ENCODE peak calls at places on chromosomes 1 and 21, in seven cellular contexts. W is uterus, U is cardiac fibroblast, P is K562, H is GM12864, O is endothelial cell of umbilical vein, Y is cardiac muscle cell. D is an unnamed sample.

GRCh38 chr1:2412773-2413494 is 570 bp upstream of the PEX10 start:
- DNase-seq in U (no peak), H (no peak), Y (peak), P (peak), O (no peak), W (peak), D (peak)

GRCh38 chr1:9181176-9181906 is 52.4 kb upstream of the GPR157 start:
- DNase-seq in U (peak), Y (peak), O (peak), W (peak), P (peak), H (no peak), D (peak)

GRCh38 chr1:56975446-56975845 is 9.6 kb upstream of the C8B start:
- DNase-seq in U (no peak), P (no peak), H (no peak), Y (no peak), O (no peak), W (no peak), D (no peak)

GRCh38 chr1:77347646-77348045 is 65.8 kb downstream of the AK5 start:
- DNase-seq in Y (peak), W (no peak), H (no peak), P (peak), U (peak), O (peak), D (peak)

GRCh38 chr1:108810176-108810575 is 46.7 kb downstream of the AKNAD1 start:
- DNase-seq in U (no peak), W (no peak), O (no peak), P (no peak), H (no peak), Y (no peak), D (no peak)

GRCh38 chr1:4650486-4650885 is 3.9 kb upstream of the AJAP1 start:
- DNase-seq in Y (no peak), O (no peak), W (no peak), P (no peak), H (no peak), U (peak), D (no peak)

GRCh38 chr1:55504306-55504706 is 289.1 kb upstream of the USP24 start:
- DNase-seq in H (no peak), P (no peak), Y (no peak), U (peak), O (no peak), W (no peak), D (no peak)

GRCh38 chr1:31159869-31160611 is 79.6 kb downstream of the NKAIN1 start:
- DNase-seq in U (no peak), O (no peak), Y (no peak), H (no peak), P (peak), W (no peak), D (no peak)

GRCh38 chr1:41023279-41023990 is 1.9 kb upstream of the SLFNL1 start:
- DNase-seq in O (no peak), Y (peak), U (peak), P (peak), H (no peak), W (no peak), D (peak)

DNA sequence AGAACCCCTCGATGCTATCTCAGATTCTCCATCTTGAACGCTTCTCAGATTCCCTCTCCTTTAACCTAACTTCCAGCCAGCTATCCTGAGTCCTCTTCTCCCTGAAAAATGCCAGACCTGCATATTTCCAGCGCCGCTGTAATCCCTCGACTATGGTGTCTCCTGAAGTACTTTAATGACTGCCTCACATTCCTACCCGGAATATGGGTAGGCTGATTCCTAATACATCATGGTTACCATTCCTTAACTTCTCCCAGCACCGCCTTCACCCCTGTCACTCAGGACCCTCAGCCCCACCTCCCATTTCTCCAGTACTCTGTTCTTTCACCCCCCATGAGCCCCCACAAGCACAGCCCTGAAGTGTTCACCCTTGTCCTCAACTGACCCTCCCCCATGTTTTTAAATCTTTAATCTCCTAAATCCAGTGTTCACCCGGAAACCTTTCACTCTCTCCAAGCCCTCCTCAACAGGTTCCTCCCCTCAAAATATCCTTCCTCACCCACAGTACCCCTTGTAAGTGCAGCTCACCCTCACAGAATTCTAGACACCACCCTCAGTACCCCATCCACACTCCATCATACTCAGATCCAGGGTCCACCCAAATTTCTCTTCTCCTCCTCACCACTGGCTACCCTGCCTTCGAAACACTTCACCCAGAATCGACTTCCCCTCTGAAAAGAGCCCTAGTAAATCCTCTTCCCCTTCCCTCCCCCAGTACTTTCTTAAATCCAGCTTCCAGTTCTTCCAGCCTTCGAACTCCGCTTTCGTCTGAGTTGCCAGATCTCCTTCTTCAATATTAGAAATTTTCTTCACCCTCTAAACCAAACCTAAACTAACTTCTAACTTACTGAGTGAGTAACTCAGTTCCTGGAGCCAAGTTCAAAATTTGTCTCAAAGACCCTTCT is 929 bp downstream of the CPT2 start:
- DNase-seq in W (no peak), P (peak), O (peak), H (no peak), U (peak), Y (peak), D (peak)
- H3K4me3 ChIP-seq in W (peak), P (peak), O (peak), H (peak), U (peak), Y (peak), D (peak)

GRCh38 chr21:34801519-34802132 is 132.8 kb downstream of the CLIC6 start:
- DNase-seq in P (peak), U (peak), H (no peak), W (no peak), Y (peak), O (peak), D (no peak)
- TF ChIP-seq CTCF in P (peak), U (peak), H (peak), W (no peak), Y (peak), O (peak), D (peak)

GRCh38 chr1:155978325-155978972 is at the start of gene ARHGEF2:
- DNase-seq in H (peak), Y (peak), O (peak), W (peak), P (peak), U (peak), D (peak)

GRCh38 chr1:155976913-155977606 is 1.3 kb downstream of the ARHGEF2 start:
- DNase-seq in W (no peak), U (no peak), H (no peak), Y (no peak), P (no peak), O (no peak), D (no peak)

GRCh38 chr1:155977607-155978324 is 581 bp downstream of the ARHGEF2 start:
- DNase-seq in O (no peak), Y (no peak), W (peak), H (no peak), P (peak), U (no peak), D (no peak)

GRCh38 chr1:155979525-155980343 is 1.4 kb upstream of the ARHGEF2 start:
- DNase-seq in P (peak), H (no peak), Y (no peak), W (peak), O (no peak), U (no peak), D (no peak)

DNA sequence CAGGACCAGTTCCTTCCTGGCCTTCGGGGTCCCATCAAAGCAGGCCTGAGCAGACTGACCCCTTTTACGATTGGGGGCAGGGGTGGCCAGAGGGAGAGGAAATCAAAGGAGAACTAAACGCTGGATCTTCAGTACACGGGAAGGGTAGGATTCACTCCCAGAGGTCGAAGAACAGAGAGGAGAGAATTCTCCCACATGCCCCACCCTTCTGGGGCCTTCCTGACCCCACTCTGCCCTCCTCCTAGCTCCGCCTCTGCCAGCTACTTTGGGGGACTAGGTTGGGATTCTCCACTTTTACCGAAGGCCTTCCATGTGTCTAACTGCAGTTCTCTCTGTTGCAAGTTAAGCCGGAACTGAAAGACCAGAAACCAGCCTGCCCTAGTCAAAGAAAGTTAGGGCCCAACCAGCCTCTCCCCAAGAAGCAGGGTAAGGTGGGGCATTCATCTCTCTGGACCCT is 654 bp upstream of the ARHGEF2 start:
- DNase-seq in O (no peak), U (peak), P (peak), Y (no peak), W (peak), H (no peak), D (no peak)
- H3K4me3 ChIP-seq in O (peak), U (peak), P (peak), Y (peak), W (peak), H (peak), D (peak)

GRCh38 chr1:225572422-225572821 is 80.5 kb downstream of the ENAH start:
- DNase-seq in H (no peak), O (no peak), W (no peak), P (no peak), U (peak), Y (peak), D (peak)

GRCh38 chr1:225565845-225566244 is 87.1 kb downstream of the ENAH start:
- DNase-seq in Y (peak), H (no peak), U (peak), W (no peak), P (no peak), O (no peak), D (no peak)

GRCh38 chr1:225573216-225573615 is 79.7 kb downstream of the ENAH start:
- DNase-seq in Y (no peak), H (no peak), O (no peak), P (no peak), U (no peak), W (no peak), D (no peak)

DNA sequence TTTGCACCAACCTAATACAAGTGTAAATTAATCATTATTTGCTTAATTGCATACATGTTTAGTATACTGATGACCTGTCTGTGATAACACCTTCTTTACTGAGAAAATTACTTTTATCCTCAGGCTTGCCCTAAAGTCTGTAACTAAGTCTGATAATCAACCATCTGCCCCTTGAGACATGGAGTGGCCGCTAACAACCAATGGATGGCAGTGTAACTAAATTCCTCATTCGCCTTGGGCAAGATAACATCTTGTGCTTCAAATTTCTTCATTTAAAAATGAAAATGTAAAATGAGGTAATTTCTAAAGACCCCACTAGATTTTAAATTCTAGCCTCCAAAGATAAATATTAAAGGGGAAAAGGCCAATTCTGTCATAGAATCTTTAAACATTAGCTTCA is 85.1 kb downstream of the ENAH start:
- DNase-seq in W (no peak), P (no peak), Y (peak), H (no peak), O (peak), U (no peak), D (no peak)
- TF ChIP-seq CTCF in W (no peak), P (peak), Y (peak), H (no peak), O (no peak), U (no peak), D (no peak)

DNA sequence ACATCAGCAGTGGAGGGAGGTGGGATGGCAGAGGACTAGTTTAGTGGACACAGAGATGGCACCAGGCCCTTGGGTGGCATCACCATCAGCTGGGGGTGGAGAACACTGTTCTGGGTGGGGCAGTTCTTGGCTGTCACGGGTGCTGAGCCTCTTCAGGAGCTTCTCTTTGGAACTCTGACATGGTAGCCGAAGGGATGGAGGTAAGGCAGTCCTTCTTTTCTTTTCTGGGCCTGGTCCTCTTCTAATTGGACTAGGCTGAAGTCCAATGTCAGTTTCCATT is 8.3 kb upstream of the MEF2D start:
- DNase-seq in P (no peak), H (no peak), Y (no peak), W (no peak), U (no peak), O (no peak), D (no peak)
- H3K4me3 ChIP-seq in P (no peak), H (no peak), Y (no peak), W (no peak), U (no peak), O (no peak), D (no peak)

GRCh38 chr1:15704526-15705183 is 20.5 kb downstream of the PLEKHM2 start:
- DNase-seq in O (no peak), P (no peak), H (no peak), U (no peak), W (no peak), Y (no peak), D (no peak)

GRCh38 chr1:15705184-15705566 is 21.1 kb downstream of the PLEKHM2 start:
- DNase-seq in H (no peak), W (no peak), Y (no peak), U (no peak), O (no peak), P (no peak), D (no peak)

GRCh38 chr1:15701784-15702183 is 17.7 kb downstream of the PLEKHM2 start:
- DNase-seq in H (no peak), W (no peak), O (no peak), U (no peak), Y (no peak), P (no peak), D (no peak)

GRCh38 chr1:15703562-15703961 is 19.4 kb downstream of the PLEKHM2 start:
- DNase-seq in W (peak), P (no peak), Y (peak), H (no peak), U (peak), O (peak), D (peak)

DNA sequence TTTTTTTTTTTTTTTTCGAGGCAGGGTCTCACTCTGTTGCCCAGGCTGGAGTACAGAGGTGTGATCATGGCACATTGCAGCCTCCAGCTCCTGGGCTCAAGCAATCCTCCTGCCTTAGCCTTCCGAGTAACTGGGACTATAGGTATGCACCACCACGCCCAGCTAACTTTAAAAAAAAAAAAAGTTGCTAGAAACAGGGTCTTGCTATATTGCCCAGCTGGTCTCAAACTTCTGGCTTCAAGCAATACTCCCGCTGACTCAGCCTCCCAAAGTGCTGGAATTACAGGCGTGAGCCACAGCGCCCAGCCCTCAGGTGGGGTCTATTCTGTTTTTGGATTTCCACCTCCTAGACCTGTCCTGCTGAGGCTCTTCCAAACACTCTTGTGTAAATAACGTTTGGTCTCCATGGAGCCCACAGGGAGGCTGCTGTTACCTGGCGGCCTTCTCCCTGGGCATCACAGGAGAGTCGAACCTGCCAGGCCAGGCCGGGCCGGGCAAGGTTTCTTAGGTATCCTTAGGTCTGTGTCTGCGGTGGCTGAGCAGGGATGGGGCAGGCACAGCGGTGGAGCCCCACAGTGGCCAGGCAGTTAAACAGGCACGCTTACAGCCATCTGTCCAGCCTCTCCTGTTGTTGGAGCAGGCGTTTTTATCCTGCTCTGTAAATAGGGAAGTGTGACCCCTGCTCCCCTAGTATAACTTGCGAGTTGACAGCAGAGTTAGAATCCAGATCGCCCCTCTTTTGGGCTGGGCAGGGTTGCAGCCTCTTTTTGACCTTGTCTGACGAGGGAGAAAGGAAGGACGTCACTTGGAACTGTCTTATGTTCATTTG is 18.8 kb downstream of the PLEKHM2 start:
- DNase-seq in P (no peak), H (no peak), U (no peak), O (peak), Y (peak), W (no peak), D (no peak)
- TF ChIP-seq CTCF in P (peak), H (no peak), U (peak), O (peak), Y (peak), W (no peak), D (peak)

GRCh38 chr1:192442736-192443135 is 125.9 kb downstream of the RGS21 start:
- DNase-seq in Y (peak), W (no peak), P (no peak), H (no peak), O (no peak), U (no peak), D (peak)

GRCh38 chr1:192445243-192445642 is 128.5 kb downstream of the RGS21 start:
- DNase-seq in W (no peak), O (no peak), Y (no peak), P (no peak), H (no peak), U (no peak), D (no peak)

GRCh38 chr1:192443616-192444015 is 126.8 kb downstream of the RGS21 start:
- DNase-seq in U (no peak), W (no peak), H (no peak), P (no peak), O (peak), Y (no peak), D (no peak)

GRCh38 chr1:192448026-192448578 is 127.5 kb upstream of the RGS1 start:
- DNase-seq in Y (no peak), U (no peak), O (no peak), W (no peak), H (no peak), P (no peak), D (no peak)

DNA sequence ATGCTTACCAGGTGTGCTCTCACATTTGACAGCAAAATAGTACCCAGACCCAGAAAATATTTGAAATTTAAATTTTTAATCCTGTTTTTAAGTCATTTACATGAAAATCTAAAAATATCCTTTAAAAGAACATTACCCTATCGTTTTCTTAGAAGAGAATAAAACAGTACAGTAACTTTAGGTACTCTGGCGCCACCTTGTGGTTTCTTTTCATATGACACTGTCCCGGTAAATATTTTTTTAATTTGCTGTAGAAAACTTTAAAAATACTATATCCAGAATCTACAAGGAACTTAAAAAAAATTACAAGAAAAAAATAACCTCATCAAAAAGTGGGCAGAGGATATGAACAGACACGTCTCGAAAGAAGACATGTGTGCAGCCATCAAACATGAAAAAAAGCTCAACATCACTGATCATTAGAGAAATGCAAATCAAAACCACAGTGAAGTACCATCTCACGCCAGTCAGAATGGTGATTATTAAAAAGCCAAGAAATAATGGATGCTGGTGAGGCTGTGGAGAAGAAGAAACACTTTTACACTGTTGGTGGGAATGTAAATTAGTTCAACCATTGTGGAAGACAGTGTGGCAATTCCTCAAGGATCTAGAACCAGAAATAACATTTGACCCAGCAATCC is 129.2 kb downstream of the RGS21 start:
- DNase-seq in H (peak), U (peak), W (peak), P (peak), O (peak), Y (peak), D (peak)
- H3K4me3 ChIP-seq in H (no peak), U (no peak), W (peak), P (no peak), O (no peak), Y (no peak), D (no peak)